ENCODE peak calls at places on chromosomes 16 and 17, in ten cellular contexts. G is ACHN; K is stimulated activated CD4-positive, alpha-beta T cell treated with anti-CD3 and anti-CD28 coated beads, Interleukin-2, amount 100 ng/mL, for 48 hours; F is activated T-helper 2 cell treated with anti-CD3 and anti-CD28 coated beads, Interferon-gamma antibody, Interleukin-2, Interleukin-4, amounts not matched to agents 10 μg/mL and 5 μg/mL and 100 μg/mL, durations not matched to agents 14 hours and 24 hours and 36 hours; N is lower lobe of right lung; A is GM04503; V is AG09309; C is ELR; M is K562; W is activated T-helper 9 cell treated with anti-CD3 and anti-CD28 coated beads, Interleukin-2, amount 50 U/mL, for 16 hours. J is an unnamed sample.
A peak's percentile ranks its signal among the peaks of the same experiment; 100 is the strongest.

GRCh38 chr17:81683208-81683583 is 401 bp downstream of the ARL16 start:
- DNase-seq in G (no peak), K (no peak), F (no peak), N (no peak), A (no peak), V (no peak), C (peak; percentile 61), M (no peak), W (no peak), J (no peak)

GRCh38 chr17:74527756-74528155 is 3.5 kb downstream of the CD300LB start:
- DNase-seq in G (no peak), K (no peak), F (no peak), N (no peak), A (no peak), V (no peak), C (no peak), M (no peak), W (no peak), J (no peak)

GRCh38 chr16:85657996-85658395 is 30.8 kb downstream of the GINS2 start:
- DNase-seq in G (no peak), K (no peak), F (no peak), N (peak; percentile 20), A (no peak), V (no peak), C (no peak), M (no peak), W (no peak), J (no peak)

GRCh38 chr16:11916524-11917285 is 949 bp upstream of the GSPT1 start:
- DNase-seq in G (peak; percentile 84), K (no peak), F (no peak), N (no peak), A (no peak), V (peak; percentile 66), C (peak; percentile 65), M (peak; percentile 24), W (no peak), J (peak; percentile 65)

GRCh38 chr17:51957746-51958145 is 200.8 kb downstream of the CA10 start:
- DNase-seq in G (no peak), K (no peak), F (no peak), N (no peak), A (no peak), V (no peak), C (no peak), M (no peak), W (no peak), J (no peak)

GRCh38 chr16:86457621-86458456 is 52.5 kb upstream of the FOXF1 start:
- DNase-seq in G (no peak), K (no peak), F (no peak), N (no peak), A (peak; percentile 73), V (peak; percentile 92), C (peak; percentile 85), M (no peak), W (no peak), J (peak; percentile 12)

GRCh38 chr17:70100983-70101382 is 26.0 kb downstream of the KCNJ16 start:
- DNase-seq in G (peak; percentile 20), K (no peak), F (no peak), N (no peak), A (no peak), V (no peak), C (peak; percentile 38), M (no peak), W (no peak), J (no peak)

GRCh38 chr17:694239-694638 is 20.4 kb downstream of the VPS53 start:
- DNase-seq in G (peak; percentile 99), K (no peak), F (no peak), N (no peak), A (peak; percentile 98), V (peak; percentile 95), C (peak; percentile 99), M (no peak), W (no peak), J (peak; percentile 83)

GRCh38 chr16:86975445-86975844 is 341.7 kb downstream of the C16orf95 start:
- DNase-seq in G (peak; percentile 87), K (no peak), F (no peak), N (no peak), A (no peak), V (no peak), C (peak; percentile 84), M (peak; percentile 81), W (no peak), J (peak; percentile 69)

GRCh38 chr17:33908363-33909064 is 346.6 kb upstream of the CCL2 start:
- DNase-seq in G (no peak), K (no peak), F (no peak), N (no peak), A (no peak), V (no peak), C (no peak), M (no peak), W (no peak), J (no peak)